ENCODE peak calls at places on chromosomes 4 and X, in four cellular contexts. S is uterus; X is T-helper 2 cell; P is stimulated activated CD4-positive, alpha-beta T cell treated with anti-CD3 and anti-CD28 coated beads, TNF-alpha, amount 100 ng/mL, for 48 hours. K is an unnamed sample.

GRCh38 chr4:146243141-146243882 is 29.0 kb downstream of the REELD1 start:
- DNase-seq in S (no peak), X (peak), P (peak), K (peak)

GRCh38 chrX:68995780-68996551 is 167.1 kb downstream of the EFNB1 start:
- DNase-seq in S (peak), X (no peak), P (no peak), K (peak)

GRCh38 chr4:143513314-143514211 is at the start of gene SMARCA5:
- DNase-seq in S (peak), X (peak), P (peak), K (peak)

GRCh38 chr4:109009909-109010308 is 247.1 kb upstream of the ETNPPL start:
- DNase-seq in S (no peak), X (no peak), P (no peak), K (no peak)

GRCh38 chr4:10054571-10055041 is 33.3 kb upstream of the SLC2A9 start:
- DNase-seq in S (no peak), X (no peak), P (no peak), K (no peak)

GRCh38 chr4:23884261-23884660 is 5.6 kb downstream of the PPARGC1A start:
- DNase-seq in S (no peak), X (no peak), P (no peak), K (no peak)

GRCh38 chrX:150504399-150505186 is 63.8 kb upstream of the MTM1 start:
- DNase-seq in S (no peak), X (no peak), P (no peak), K (no peak)

GRCh38 chrX:137428251-137428661 is 137.7 kb upstream of the ZIC3 start:
- DNase-seq in S (no peak), X (no peak), P (no peak), K (peak)

GRCh38 chr4:74228691-74229640 is 71.0 kb downstream of the MTHFD2L start:
- DNase-seq in S (peak), X (peak), P (peak), K (peak)

GRCh38 chr4:107837298-107837697 is 12.6 kb downstream of the SGMS2 start:
- DNase-seq in S (no peak), X (no peak), P (no peak), K (no peak)

GRCh38 chr4:35950442-35950841 is 293.9 kb downstream of the ARAP2 start:
- DNase-seq in S (no peak), X (no peak), P (no peak), K (no peak)

GRCh38 chrX:34275710-34276109 is 143.6 kb upstream of the FAM47A start:
- DNase-seq in S (no peak), X (no peak), P (no peak), K (no peak)

GRCh38 chr4:158538911-158539310 is 17.2 kb downstream of the RXFP1 start:
- DNase-seq in S (no peak), X (no peak), P (no peak), K (no peak)

GRCh38 chrX:42524374-42524773 is 253.6 kb downstream of the PPP1R2C start:
- DNase-seq in S (no peak), X (no peak), P (no peak), K (no peak)

GRCh38 chr4:99612281-99612680 is 37.7 kb downstream of the MTTP start:
- DNase-seq in S (no peak), X (no peak), P (no peak), K (no peak)

GRCh38 chr4:15100994-15101695 is 98.9 kb downstream of the CPEB2 start:
- DNase-seq in S (no peak), X (no peak), P (no peak), K (no peak)

GRCh38 chrX:114390251-114390796 is 193.6 kb upstream of the HTR2C start:
- DNase-seq in S (no peak), X (no peak), P (no peak), K (no peak)

GRCh38 chrX:148417934-148418333 is 82.5 kb upstream of the AFF2 start:
- DNase-seq in S (no peak), X (no peak), P (no peak), K (no peak)

GRCh38 chr4:150139297-150139696 is 61.1 kb downstream of the DCLK2 start:
- DNase-seq in S (no peak), X (no peak), P (no peak), K (no peak)